ENCODE peak calls at places on chromosomes 3 and 15, in four cellular contexts. H is MM.1S, S is neuronal stem cell, A is A549. N is an unnamed sample.

GRCh38 chr15:78325092-78325843 is 14.9 kb upstream of the CRABP1 start:
- DNase-seq in S (no peak), A (no peak), H (no peak), N (peak)

GRCh38 chr3:52053307-52054304 is 2.8 kb downstream of the DUSP7 start:
- DNase-seq in H (no peak), A (no peak), S (no peak), N (no peak)

GRCh38 chr3:54432975-54433374 is 310.6 kb downstream of the CACNA2D3 start:
- DNase-seq in S (no peak), H (no peak), A (no peak), N (no peak)

GRCh38 chr3:71389911-71390573 is 193.5 kb downstream of the FOXP1 start:
- DNase-seq in S (no peak), A (no peak), H (peak), N (peak)

GRCh38 chr3:62376906-62377865 is 3.8 kb upstream of the FEZF2 start:
- DNase-seq in H (no peak), A (no peak), S (no peak), N (no peak)

GRCh38 chr3:2211568-2211967 is 112.9 kb downstream of the CNTN4 start:
- DNase-seq in A (no peak), S (no peak), H (no peak), N (no peak)

GRCh38 chr15:88651293-88651692 is 12.5 kb downstream of the ISG20 start:
- DNase-seq in A (no peak), S (no peak), H (no peak), N (no peak)

GRCh38 chr3:60886518-60886917 is 364.7 kb downstream of the FHIT start:
- DNase-seq in H (no peak), A (no peak), S (no peak), N (no peak)

GRCh38 chr3:101827211-101828174 is 21.8 kb upstream of the NFKBIZ start:
- DNase-seq in S (peak), H (peak), A (no peak), N (peak)

GRCh38 chr3:50450135-50450911 is 53.1 kb downstream of the CACNA2D2 start:
- DNase-seq in S (no peak), A (no peak), H (no peak), N (peak)

GRCh38 chr15:49589030-49589429 is 31.6 kb downstream of the FAM227B start:
- DNase-seq in H (peak), S (no peak), A (no peak), N (no peak)

GRCh38 chr15:98667521-98668179 is 19.3 kb downstream of the IGF1R start:
- DNase-seq in H (no peak), S (no peak), A (no peak), N (no peak)

GRCh38 chr3:71601811-71602210 is 18.3 kb upstream of the FOXP1 start:
- DNase-seq in A (no peak), S (no peak), H (no peak), N (peak)

GRCh38 chr3:185815391-185816282 is 9.2 kb downstream of the IGF2BP2 start:
- DNase-seq in A (no peak), S (no peak), H (no peak), N (peak)

GRCh38 chr15:32802296-32802936 is 84.6 kb downstream of the GREM1 start:
- DNase-seq in S (no peak), A (no peak), H (no peak), N (peak)

GRCh38 chr3:15512173-15512572 is 9.3 kb downstream of the COLQ start:
- DNase-seq in H (no peak), A (no peak), S (no peak), N (peak)

GRCh38 chr3:51874889-51875288 is 512 bp downstream of the IQCF5 start:
- DNase-seq in H (no peak), S (no peak), A (no peak), N (no peak)

GRCh38 chr3:126546549-126547239 is 12.0 kb downstream of the C3orf22 start:
- DNase-seq in A (no peak), S (no peak), H (no peak), N (no peak)

GRCh38 chr15:62997441-62997840 is 45.1 kb upstream of the TPM1 start:
- DNase-seq in A (no peak), H (no peak), S (no peak), N (no peak)

GRCh38 chr15:42133892-42134502 is 22.4 kb downstream of the PLA2G4F start:
- DNase-seq in A (peak), S (no peak), H (peak), N (no peak)

GRCh38 chr15:87362531-87362930 is 894.0 kb downstream of the NTRK3 start:
- DNase-seq in H (no peak), S (no peak), A (no peak), N (no peak)

GRCh38 chr3:108297636-108298035 is 1.3 kb downstream of the HHLA2 start:
- DNase-seq in A (no peak), S (no peak), H (no peak), N (no peak)

GRCh38 chr15:70210538-70210937 is 112.8 kb upstream of the TLE3 start:
- DNase-seq in S (no peak), A (no peak), H (no peak), N (no peak)

DNA sequence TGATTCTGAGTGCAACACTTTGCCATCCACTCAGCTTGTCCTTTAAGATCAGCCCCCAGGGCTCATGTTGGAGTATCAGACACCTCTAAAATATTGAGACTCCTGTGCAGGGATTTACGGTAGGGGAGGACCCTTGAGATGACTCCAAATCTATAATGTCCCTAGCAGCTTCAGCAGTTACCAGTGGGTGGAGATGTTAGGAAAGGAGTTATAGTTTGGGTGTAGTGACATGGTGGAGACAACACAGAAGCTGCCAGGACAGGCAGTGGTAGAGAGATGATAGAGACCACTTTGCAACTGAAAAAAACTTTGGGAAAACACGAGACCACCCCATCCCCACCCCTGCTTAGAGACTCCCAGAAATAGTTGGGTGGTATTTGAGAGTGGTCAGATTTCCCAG is 43.3 kb upstream of the GSK3B start:
- DNase-seq in H (no peak), S (no peak), A (no peak), N (no peak)
- H3K4me2 ChIP-seq in H (no peak), S (no peak), A (no peak), N (no peak)

GRCh38 chr15:40333922-40334492 is 6.7 kb downstream of the CCDC9B start:
- DNase-seq in A (no peak), H (no peak), S (no peak), N (peak)
- H3K4me2 ChIP-seq in A (no peak), H (no peak), S (no peak), N (peak)

DNA sequence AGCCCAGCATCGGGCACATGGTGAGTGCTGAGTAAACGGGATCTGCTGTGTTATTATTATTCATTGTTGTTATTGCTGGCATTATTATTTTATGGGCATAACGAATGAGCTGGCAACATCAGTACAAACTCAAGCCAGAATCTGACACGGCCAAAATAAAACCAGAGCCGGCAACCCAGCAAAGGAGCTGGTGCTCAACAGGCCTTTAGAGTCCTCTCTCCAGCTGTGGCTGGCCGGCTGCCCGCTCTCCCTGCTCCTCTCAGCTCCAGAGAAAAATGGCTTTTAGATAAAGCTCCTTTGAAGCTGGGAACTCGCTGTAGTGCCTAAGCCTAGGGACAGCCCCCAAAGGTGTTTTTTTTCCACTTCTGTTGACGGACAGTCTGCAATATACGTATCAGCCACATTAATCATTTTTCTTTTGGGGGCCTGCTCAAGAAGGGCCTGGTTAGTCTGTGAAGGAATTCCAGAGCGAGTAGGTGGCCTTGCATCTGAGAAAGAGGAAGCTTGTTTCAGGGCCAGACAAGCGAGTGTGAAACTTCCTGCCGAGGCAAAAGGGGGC is 193.9 kb upstream of the UBE2E1 start:
- DNase-seq in A (no peak), H (no peak), S (no peak), N (peak)
- H3K4me2 ChIP-seq in A (peak), H (no peak), S (no peak), N (peak)

GRCh38 chr3:13166243-13167063 is 93.2 kb upstream of the IQSEC1 start:
- DNase-seq in S (no peak), H (no peak), A (no peak), N (no peak)
- H3K4me2 ChIP-seq in S (no peak), H (no peak), A (no peak), N (no peak)

GRCh38 chr3:100269410-100270217 is 8.8 kb downstream of the TBC1D23 start:
- DNase-seq in S (no peak), H (no peak), A (no peak), N (peak)
- H3K4me2 ChIP-seq in S (no peak), H (no peak), A (no peak), N (peak)

GRCh38 chr3:183266454-183266853 is 13.4 kb downstream of the B3GNT5 start:
- DNase-seq in S (no peak), H (no peak), A (no peak), N (no peak)
- H3K4me2 ChIP-seq in S (no peak), H (no peak), A (peak), N (peak)

GRCh38 chr3:4633078-4634004 is 140.2 kb downstream of the ITPR1 start:
- DNase-seq in A (peak), S (peak), H (peak), N (peak)

GRCh38 chr3:4634894-4635293 is 141.7 kb downstream of the ITPR1 start:
- DNase-seq in S (no peak), A (no peak), H (no peak), N (no peak)

GRCh38 chr3:4627651-4628375 is 134.7 kb downstream of the ITPR1 start:
- DNase-seq in A (no peak), H (no peak), S (no peak), N (no peak)

DNA sequence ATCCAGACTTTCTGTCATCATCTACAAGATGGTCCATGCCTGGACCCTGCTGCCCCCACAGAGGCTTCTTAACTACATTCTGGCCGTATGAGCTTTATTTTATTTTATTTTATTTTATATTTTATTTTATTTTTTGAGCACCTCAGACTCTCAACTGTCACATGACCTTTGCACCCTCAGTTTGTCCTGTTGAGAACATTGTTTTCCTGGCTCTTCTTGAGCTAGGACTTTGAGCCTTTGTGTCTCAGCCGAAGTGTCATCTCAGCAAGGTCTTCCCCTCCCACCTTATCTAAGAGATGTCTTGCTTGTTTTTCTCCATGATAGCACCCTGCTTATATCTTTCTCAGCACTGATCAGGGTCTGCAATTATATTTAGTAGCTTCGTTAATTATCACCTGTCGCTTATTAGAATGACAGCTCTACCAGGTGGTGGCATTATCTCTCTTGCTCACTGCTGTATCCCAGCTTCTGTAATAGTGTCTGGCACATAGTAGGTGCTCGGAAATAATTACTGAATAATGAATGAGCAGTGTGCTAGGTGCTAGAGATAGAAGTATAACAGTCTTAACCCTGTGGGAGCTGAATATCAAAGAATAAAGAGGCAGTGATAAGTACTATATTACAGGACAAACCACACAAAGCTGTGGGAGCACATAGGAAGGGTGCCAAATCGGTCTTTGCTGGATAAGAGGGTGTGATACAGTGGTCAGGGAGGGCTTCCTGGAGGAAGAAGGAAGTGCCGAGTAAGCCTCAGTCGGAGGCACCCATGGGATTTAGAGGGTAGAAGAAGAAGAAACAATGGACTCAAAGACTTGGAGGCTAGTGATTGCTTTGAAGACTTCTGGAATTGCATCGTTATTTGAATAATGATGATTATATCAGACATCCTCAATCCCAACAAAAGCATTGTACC is 136.2 kb downstream of the ITPR1 start:
- DNase-seq in H (no peak), A (no peak), S (no peak), N (no peak)
- H3K4me2 ChIP-seq in H (no peak), A (no peak), S (no peak), N (no peak)

GRCh38 chr3:196076721-196077120 is 5.2 kb downstream of the TFRC start:
- DNase-seq in A (no peak), S (no peak), H (no peak), N (no peak)
- H3K4me2 ChIP-seq in A (no peak), S (no peak), H (no peak), N (no peak)

DNA sequence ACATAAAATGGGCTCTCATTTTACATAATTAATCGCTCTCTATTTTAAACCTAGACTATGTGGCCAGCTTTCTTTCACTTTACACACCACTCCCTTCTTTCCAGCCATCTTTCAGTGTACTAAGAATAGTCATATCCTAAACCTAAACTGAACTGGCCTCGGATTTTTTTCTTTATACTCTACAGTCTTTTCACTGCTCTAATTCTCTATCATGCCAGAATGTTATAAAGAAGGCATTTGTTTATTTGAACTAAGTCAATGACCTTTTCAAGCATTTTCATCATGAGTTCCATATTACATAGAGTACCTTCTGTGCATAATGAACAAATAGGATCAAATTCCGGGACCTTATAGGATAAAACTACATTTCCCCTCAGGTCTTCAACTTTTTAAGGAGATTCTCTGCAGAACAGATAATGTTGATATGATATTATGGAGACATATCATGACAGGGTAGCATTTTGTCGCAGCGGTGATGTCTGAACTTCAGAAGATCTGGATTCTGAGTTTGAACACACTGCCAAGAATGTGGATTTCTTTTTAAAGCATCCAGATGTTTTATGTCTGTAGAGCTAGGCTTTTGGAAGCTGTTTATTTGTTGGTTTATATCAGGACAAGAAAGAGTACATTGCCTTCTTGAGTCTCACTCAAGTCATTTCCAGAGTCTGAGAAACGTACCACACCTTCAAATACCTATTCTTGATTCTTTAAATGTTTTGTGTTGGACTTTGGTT is 1047.3 kb downstream of the MCTP2 start:
- DNase-seq in S (no peak), H (no peak), A (no peak), N (no peak)
- H3K4me2 ChIP-seq in S (no peak), H (no peak), A (no peak), N (no peak)